ENCODE peak calls at places on chromosomes 13 and 19, in four cellular contexts. T is heart left ventricle, K is GM23338, X is upper lobe of left lung. P is an unnamed sample. For H3K27me3, the result is how much of the 10 kb centered on the place peaks cover.

GRCh38 chr13:94860981-94861407 is 148.6 kb upstream of the SOX21 start:
- DNase-seq in X (no peak), K (no peak), T (no peak), P (no peak)

GRCh38 chr19:15453091-15453498 is 3.3 kb upstream of the WIZ start:
- DNase-seq in T (peak), K (peak), X (no peak), P (no peak)

GRCh38 chr13:21735621-21736401 is 64.9 kb downstream of the FGF9 start:
- DNase-seq in K (peak), T (peak), X (no peak), P (no peak)

GRCh38 chr13:110266983-110267382 is 40.0 kb downstream of the COL4A1 start:
- DNase-seq in K (peak), T (no peak), X (no peak), P (no peak)

GRCh38 chr13:61880576-61881283 is 465.1 kb upstream of the PCDH20 start:
- DNase-seq in K (peak), X (no peak), T (no peak), P (no peak)

GRCh38 chr13:59343993-59344780 is 819.5 kb downstream of the DIAPH3 start:
- DNase-seq in X (no peak), T (no peak), K (no peak), P (no peak)

GRCh38 chr13:91690944-91691343 is 292.5 kb downstream of the GPC5 start:
- DNase-seq in X (no peak), T (no peak), K (no peak), P (no peak)

GRCh38 chr19:11337080-11337479 is 2.4 kb downstream of the RAB3D start:
- DNase-seq in X (no peak), K (no peak), T (no peak), P (no peak)

GRCh38 chr19:17246681-17247425 is 1.1 kb upstream of the NR2F6 start:
- DNase-seq in K (peak), X (no peak), T (no peak), P (no peak)

GRCh38 chr19:3516675-3517207 is 10.6 kb downstream of the FZR1 start:
- DNase-seq in X (no peak), K (no peak), T (no peak), P (no peak)

GRCh38 chr19:1663854-1664253 is 11.4 kb upstream of the TCF3 start:
- DNase-seq in K (no peak), X (no peak), T (no peak), P (no peak)

GRCh38 chr13:30125422-30126073 is 181.8 kb downstream of the KATNAL1 start:
- DNase-seq in T (no peak), K (no peak), X (peak), P (no peak)

GRCh38 chr19:4760285-4760650 is 31.3 kb upstream of the FEM1A start:
- DNase-seq in K (no peak), X (no peak), T (no peak), P (no peak)
- H3K27me3 ChIP-seq in K (under half), X (under half), T (under half), P (under half)

GRCh38 chr13:44007451-44007850 is 127.7 kb downstream of the LACC1 start:
- DNase-seq in K (no peak), X (no peak), T (no peak), P (no peak)

GRCh38 chr13:44003481-44003880 is 123.8 kb downstream of the LACC1 start:
- DNase-seq in K (no peak), X (no peak), T (no peak), P (no peak)

DNA sequence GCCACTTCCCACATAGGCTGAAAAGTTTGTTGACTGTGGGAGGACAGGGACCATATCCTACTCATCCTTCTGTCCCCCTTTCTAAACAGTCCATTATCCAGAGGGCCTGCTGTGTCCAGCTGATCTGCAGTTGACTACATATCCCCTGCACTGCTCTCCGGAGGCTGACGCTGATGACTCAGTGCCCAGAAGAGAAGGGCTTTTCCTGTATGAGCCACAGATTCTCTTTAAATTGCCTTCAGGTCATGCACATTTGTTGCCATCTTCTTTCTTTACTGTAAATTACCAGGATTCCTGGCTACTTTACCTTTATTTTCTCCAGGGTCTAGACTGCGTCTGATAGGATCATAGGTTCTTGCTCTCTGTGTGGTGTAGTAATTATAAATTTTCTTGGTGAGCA is 125.2 kb downstream of the LACC1 start:
- DNase-seq in T (no peak), K (no peak), X (no peak), P (no peak)
- H3K27me3 ChIP-seq in T (under half), K (under half), X (under half), P (under half)

GRCh38 chr19:10021863-10022262 is 8.6 kb downstream of the RDH8 start:
- DNase-seq in T (no peak), K (no peak), X (no peak), P (no peak)

GRCh38 chr19:10021446-10021845 is 8.2 kb downstream of the RDH8 start:
- DNase-seq in X (no peak), T (no peak), K (no peak), P (no peak)

GRCh38 chr19:10027158-10027997 is 14.1 kb downstream of the RDH8 start:
- DNase-seq in T (peak), K (peak), X (peak), P (peak)

GRCh38 chr19:10020851-10021250 is 7.6 kb downstream of the RDH8 start:
- DNase-seq in T (no peak), X (no peak), K (no peak), P (no peak)

DNA sequence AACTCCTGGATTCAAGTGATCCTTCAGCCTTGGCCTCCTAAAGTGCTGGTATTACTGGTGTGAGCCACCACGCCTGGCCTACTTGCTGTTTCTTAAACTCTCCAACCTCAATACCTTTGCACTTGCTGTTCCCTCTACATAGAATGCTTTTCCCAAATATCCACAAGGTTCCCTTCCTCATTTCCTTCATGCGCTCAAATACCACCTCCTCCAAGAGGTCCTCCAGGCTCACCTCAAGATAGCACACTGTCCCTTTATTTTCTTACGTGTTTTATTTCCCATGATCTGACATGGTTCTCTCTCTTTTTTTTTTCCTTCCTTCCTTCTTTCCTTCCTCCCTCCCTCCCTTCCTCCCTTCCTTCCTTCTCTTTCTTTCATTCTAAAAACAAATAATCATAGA is 13.5 kb downstream of the RDH8 start:
- DNase-seq in K (no peak), T (no peak), X (no peak), P (no peak)
- H3K27me3 ChIP-seq in K (under half), T (under half), X (under half), P (under half)

GRCh38 chr19:28831464-28831863 is 381.5 kb downstream of the UQCRFS1 start:
- DNase-seq in X (no peak), T (no peak), K (peak), P (no peak)
- H3K27me3 ChIP-seq in X (under half), T (under half), K (under half), P (under half)

GRCh38 chr13:112970552-112971287 is 1.7 kb downstream of the MCF2L start:
- DNase-seq in T (no peak), X (no peak), K (no peak), P (no peak)
- H3K27me3 ChIP-seq in T (under half), X (under half), K (under half), P (under half)

P was measured in aorta.